ENCODE peak calls at places on chromosomes 4 and X, in six cellular contexts. One of them, this sample, is unnamed.

GRCh38 chr4:48079972-48080391 is 54.1 kb downstream of the TXK start:
- DNase-seq in SK-N-SH: no peak
- DNase-seq in H1: no peak
- DNase-seq in GM12878: no peak
- DNase-seq in K562: no peak
- DNase-seq in HepG2: no peak
- DNase-seq in this sample: no peak

GRCh38 chrX:155056877-155057792 is 13.8 kb downstream of the CMC4 start:
- DNase-seq in HepG2: peak; percentile 43
- DNase-seq in SK-N-SH: peak; percentile 69
- DNase-seq in GM12878: peak; percentile 24
- DNase-seq in K562: peak; percentile 74
- DNase-seq in H1: peak; percentile 63
- DNase-seq in this sample: peak; percentile 51

GRCh38 chr4:164357957-164358356 is 396.0 kb upstream of the SMIM31 start:
- DNase-seq in GM12878: no peak
- DNase-seq in HepG2: no peak
- DNase-seq in SK-N-SH: no peak
- DNase-seq in K562: no peak
- DNase-seq in H1: no peak
- DNase-seq in this sample: no peak

GRCh38 chrX:110002300-110003166 is at the start of gene TMEM164:
- DNase-seq in H1: peak; percentile 71
- DNase-seq in GM12878: peak; percentile 52
- DNase-seq in SK-N-SH: peak; percentile 87
- DNase-seq in HepG2: peak; percentile 12
- DNase-seq in K562: peak; percentile 90
- DNase-seq in this sample: peak; percentile 72

GRCh38 chrX:109347618-109348017 is 134.3 kb downstream of the GUCY2F start:
- DNase-seq in H1: no peak
- DNase-seq in SK-N-SH: no peak
- DNase-seq in GM12878: no peak
- DNase-seq in HepG2: no peak
- DNase-seq in K562: no peak
- DNase-seq in this sample: no peak

GRCh38 chrX:120564925-120565324 is 4.2 kb upstream of the CUL4B start:
- DNase-seq in H1: no peak
- DNase-seq in SK-N-SH: no peak
- DNase-seq in K562: no peak
- DNase-seq in HepG2: no peak
- DNase-seq in GM12878: no peak
- DNase-seq in this sample: no peak

GRCh38 chr4:56764775-56765174 is 56.7 kb downstream of the SPINK2 start:
- DNase-seq in GM12878: no peak
- DNase-seq in SK-N-SH: peak; percentile 37
- DNase-seq in K562: no peak
- DNase-seq in HepG2: no peak
- DNase-seq in H1: no peak
- DNase-seq in this sample: no peak

GRCh38 chr4:84479663-84480062 is 19.4 kb downstream of the NKX6-1 start:
- DNase-seq in GM12878: no peak
- DNase-seq in SK-N-SH: no peak
- DNase-seq in H1: no peak
- DNase-seq in HepG2: no peak
- DNase-seq in K562: no peak
- DNase-seq in this sample: no peak

GRCh38 chr4:73734405-73735070 is 5.8 kb upstream of the CXCL8 start:
- DNase-seq in H1: no peak
- DNase-seq in GM12878: no peak
- DNase-seq in HepG2: no peak
- DNase-seq in K562: no peak
- DNase-seq in SK-N-SH: no peak
- DNase-seq in this sample: no peak

DNA sequence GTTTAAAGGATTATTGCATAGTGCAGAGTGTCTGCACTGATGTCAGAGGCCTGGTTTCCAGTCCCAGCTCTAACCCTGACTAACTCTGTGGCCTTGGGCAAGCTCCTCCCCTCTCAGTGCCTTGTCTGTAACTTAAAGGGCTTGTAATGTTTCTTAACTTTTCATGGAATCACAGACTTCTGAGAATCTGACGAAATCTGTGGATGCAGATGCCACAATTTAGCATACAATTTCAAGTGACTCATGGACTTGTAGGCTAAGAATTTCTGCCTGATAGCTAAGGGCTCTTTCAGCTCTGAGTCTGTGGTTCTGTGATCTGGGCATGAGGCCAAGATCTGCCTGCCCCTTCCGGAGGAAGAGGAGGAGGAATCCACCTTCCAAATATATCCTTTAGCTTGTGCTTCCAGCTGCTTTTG is 236.9 kb downstream of the AR start:
- DNase-seq in SK-N-SH: no peak
- DNase-seq in HepG2: no peak
- DNase-seq in H1: no peak
- DNase-seq in K562: peak; percentile 7
- DNase-seq in GM12878: no peak
- DNase-seq in this sample: peak; percentile 84
- TF ChIP-seq POLR2AphosphoS5 in SK-N-SH: no peak
- TF ChIP-seq POLR2AphosphoS5 in HepG2: no peak
- TF ChIP-seq POLR2AphosphoS5 in H1: no peak
- TF ChIP-seq POLR2AphosphoS5 in K562: no peak
- TF ChIP-seq POLR2AphosphoS5 in GM12878: no peak
- TF ChIP-seq POLR2AphosphoS5 in this sample: no peak

GRCh38 chr4:10716163-10716562 is 31.6 kb upstream of the CLNK start:
- DNase-seq in HepG2: no peak
- DNase-seq in SK-N-SH: no peak
- DNase-seq in GM12878: no peak
- DNase-seq in H1: no peak
- DNase-seq in K562: no peak
- DNase-seq in this sample: no peak
- TF ChIP-seq CTCF in HepG2: no peak
- TF ChIP-seq CTCF in SK-N-SH: no peak
- TF ChIP-seq CTCF in GM12878: no peak
- TF ChIP-seq CTCF in H1: no peak
- TF ChIP-seq CTCF in K562: no peak
- TF ChIP-seq CTCF in this sample: no peak

DNA sequence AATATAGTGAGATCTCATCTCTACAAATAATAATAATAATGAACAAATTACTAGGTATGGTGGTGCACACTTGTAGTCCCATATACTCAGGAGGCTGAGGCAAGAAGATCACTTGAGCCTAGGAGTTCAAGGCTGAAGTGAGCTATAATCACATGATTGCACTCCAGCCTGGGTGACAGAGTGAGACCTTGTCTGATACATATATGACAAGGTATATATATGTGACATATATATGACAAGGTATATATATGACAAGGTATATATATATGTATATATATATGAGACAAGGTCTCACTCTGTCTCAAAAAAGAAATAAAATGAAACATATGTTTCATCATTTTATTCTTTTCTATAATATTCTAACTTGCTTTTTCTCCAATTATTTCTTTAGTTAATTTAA is 278.1 kb upstream of the TET2 start:
- DNase-seq in HepG2: no peak
- DNase-seq in H1: no peak
- DNase-seq in K562: no peak
- DNase-seq in GM12878: no peak
- DNase-seq in SK-N-SH: no peak
- DNase-seq in this sample: no peak
- TF ChIP-seq GABPA in HepG2: no peak
- TF ChIP-seq GABPA in H1: no peak
- TF ChIP-seq GABPA in K562: no peak
- TF ChIP-seq GABPA in GM12878: no peak
- TF ChIP-seq GABPA in SK-N-SH: no peak
- TF ChIP-seq GABPA in this sample: no peak

DNA sequence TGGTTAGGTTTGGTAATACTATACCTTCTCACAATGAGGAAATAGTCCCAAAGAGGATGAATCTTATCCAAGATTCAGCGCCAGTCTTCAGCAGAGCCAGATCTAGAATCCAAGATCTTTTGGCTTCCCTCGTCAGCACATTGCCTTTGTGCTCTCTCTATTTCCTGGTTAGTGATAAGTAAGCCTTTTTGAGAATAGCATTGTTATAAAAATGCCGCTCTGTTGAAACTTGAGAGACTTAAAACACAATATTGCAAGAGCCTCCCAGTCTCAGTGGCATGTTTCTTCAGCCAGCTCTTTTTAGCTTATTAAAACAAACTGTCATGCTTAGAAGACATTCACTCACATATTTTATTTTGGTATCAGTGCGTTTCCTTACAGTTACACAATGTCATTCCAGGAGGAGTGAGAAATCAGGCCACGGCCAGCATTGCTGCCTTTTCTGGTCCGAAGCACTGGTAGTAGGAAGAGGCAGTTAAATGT is 141.4 kb downstream of the KLHL8 start:
- DNase-seq in H1: no peak
- DNase-seq in GM12878: no peak
- DNase-seq in SK-N-SH: no peak
- DNase-seq in HepG2: no peak
- DNase-seq in K562: no peak
- DNase-seq in this sample: no peak
- TF ChIP-seq POLR2AphosphoS5 in H1: no peak
- TF ChIP-seq POLR2AphosphoS5 in GM12878: no peak
- TF ChIP-seq POLR2AphosphoS5 in SK-N-SH: no peak
- TF ChIP-seq POLR2AphosphoS5 in HepG2: no peak
- TF ChIP-seq POLR2AphosphoS5 in K562: no peak
- TF ChIP-seq POLR2AphosphoS5 in this sample: no peak

This sample was measured in HL-60.